ENCODE peak calls at places on chromosomes 5 and 9, in seven cellular contexts. One of them, this sample, is unnamed.
A peak's percentile ranks its signal among the peaks of the same experiment; 100 is the strongest.

GRCh38 chr5:121982089-121982488 is 20.3 kb downstream of the SRFBP1 start:
- DNase-seq in fibroblast of lung: no peak
- DNase-seq in frontal cortex: no peak
- DNase-seq in GOT3: no peak
- DNase-seq in left colon: no peak
- DNase-seq in DMS53: no peak
- DNase-seq in progenitor cell of endocrine pancreas: no peak
- DNase-seq in this sample: no peak

GRCh38 chr5:133969654-133970324 is 1.4 kb upstream of the C5orf15 start:
- DNase-seq in fibroblast of lung: peak; percentile 18
- DNase-seq in frontal cortex: peak; percentile 24
- DNase-seq in GOT3: no peak
- DNase-seq in left colon: no peak
- DNase-seq in DMS53: peak; percentile 67
- DNase-seq in progenitor cell of endocrine pancreas: no peak
- DNase-seq in this sample: peak; percentile 5

GRCh38 chr9:98255064-98255577 is 328 bp downstream of the TBC1D2 start:
- DNase-seq in fibroblast of lung: peak; percentile 63
- DNase-seq in frontal cortex: no peak
- DNase-seq in GOT3: no peak
- DNase-seq in left colon: no peak
- DNase-seq in DMS53: no peak
- DNase-seq in progenitor cell of endocrine pancreas: peak; percentile 14
- DNase-seq in this sample: no peak

GRCh38 chr5:110757118-110757729 is 18.4 kb downstream of the SLC25A46 start:
- DNase-seq in fibroblast of lung: peak; percentile 36
- DNase-seq in frontal cortex: no peak
- DNase-seq in GOT3: no peak
- DNase-seq in left colon: no peak
- DNase-seq in DMS53: peak; percentile 74
- DNase-seq in progenitor cell of endocrine pancreas: no peak
- DNase-seq in this sample: peak; percentile 20

GRCh38 chr5:67476995-67477394 is 280.4 kb upstream of the CD180 start:
- DNase-seq in fibroblast of lung: no peak
- DNase-seq in frontal cortex: no peak
- DNase-seq in GOT3: no peak
- DNase-seq in left colon: no peak
- DNase-seq in DMS53: no peak
- DNase-seq in progenitor cell of endocrine pancreas: no peak
- DNase-seq in this sample: no peak

GRCh38 chr5:40204157-40204556 is 475.6 kb upstream of the PTGER4 start:
- DNase-seq in fibroblast of lung: no peak
- DNase-seq in frontal cortex: no peak
- DNase-seq in GOT3: no peak
- DNase-seq in left colon: no peak
- DNase-seq in DMS53: no peak
- DNase-seq in progenitor cell of endocrine pancreas: no peak
- DNase-seq in this sample: no peak

GRCh38 chr9:38195737-38196161 is 126.7 kb upstream of the SHB start:
- DNase-seq in fibroblast of lung: no peak
- DNase-seq in frontal cortex: no peak
- DNase-seq in GOT3: no peak
- DNase-seq in left colon: no peak
- DNase-seq in DMS53: peak; percentile 26
- DNase-seq in progenitor cell of endocrine pancreas: no peak
- DNase-seq in this sample: no peak

GRCh38 chr5:122756263-122756911 is 18.5 kb upstream of the SNX2 start:
- DNase-seq in fibroblast of lung: peak; percentile 72
- DNase-seq in frontal cortex: no peak
- DNase-seq in GOT3: no peak
- DNase-seq in left colon: no peak
- DNase-seq in DMS53: no peak
- DNase-seq in progenitor cell of endocrine pancreas: no peak
- DNase-seq in this sample: no peak

GRCh38 chr9:100379862-100380261 is 27.1 kb upstream of the TEX10 start:
- DNase-seq in fibroblast of lung: peak; percentile 92
- DNase-seq in frontal cortex: no peak
- DNase-seq in GOT3: no peak
- DNase-seq in left colon: no peak
- DNase-seq in DMS53: no peak
- DNase-seq in progenitor cell of endocrine pancreas: no peak
- DNase-seq in this sample: no peak

GRCh38 chr5:155019601-155020226 is 6.2 kb downstream of the KIF4B start:
- DNase-seq in fibroblast of lung: no peak
- DNase-seq in frontal cortex: no peak
- DNase-seq in GOT3: no peak
- DNase-seq in left colon: no peak
- DNase-seq in DMS53: peak; percentile 56
- DNase-seq in progenitor cell of endocrine pancreas: no peak
- DNase-seq in this sample: no peak

GRCh38 chr5:169354921-169355320 is 54.0 kb upstream of the SLIT3 start:
- DNase-seq in fibroblast of lung: peak; percentile 44
- DNase-seq in frontal cortex: no peak
- DNase-seq in GOT3: no peak
- DNase-seq in left colon: no peak
- DNase-seq in DMS53: no peak
- DNase-seq in progenitor cell of endocrine pancreas: no peak
- DNase-seq in this sample: no peak

GRCh38 chr9:117180896-117181456 is 233.9 kb downstream of the ASTN2 start:
- DNase-seq in fibroblast of lung: no peak
- DNase-seq in frontal cortex: no peak
- DNase-seq in GOT3: no peak
- DNase-seq in left colon: no peak
- DNase-seq in DMS53: no peak
- DNase-seq in progenitor cell of endocrine pancreas: no peak
- DNase-seq in this sample: no peak

GRCh38 chr5:62568800-62569432 is 9.7 kb upstream of the LRRC70 start:
- DNase-seq in fibroblast of lung: peak; percentile 4
- DNase-seq in frontal cortex: no peak
- DNase-seq in GOT3: no peak
- DNase-seq in left colon: no peak
- DNase-seq in DMS53: no peak
- DNase-seq in progenitor cell of endocrine pancreas: no peak
- DNase-seq in this sample: no peak

GRCh38 chr5:107618233-107618632 is 52.5 kb downstream of the EFNA5 start:
- DNase-seq in fibroblast of lung: peak; percentile 45
- DNase-seq in frontal cortex: no peak
- DNase-seq in GOT3: no peak
- DNase-seq in left colon: no peak
- DNase-seq in DMS53: peak; percentile 54
- DNase-seq in progenitor cell of endocrine pancreas: no peak
- DNase-seq in this sample: no peak

GRCh38 chr9:69570091-69570451 is 102.1 kb downstream of the APBA1 start:
- DNase-seq in fibroblast of lung: no peak
- DNase-seq in frontal cortex: no peak
- DNase-seq in GOT3: no peak
- DNase-seq in left colon: no peak
- DNase-seq in DMS53: no peak
- DNase-seq in progenitor cell of endocrine pancreas: no peak
- DNase-seq in this sample: no peak

GRCh38 chr5:54702470-54702869 is 184.9 kb downstream of the SNX18 start:
- DNase-seq in fibroblast of lung: peak; percentile 19
- DNase-seq in frontal cortex: no peak
- DNase-seq in GOT3: no peak
- DNase-seq in left colon: no peak
- DNase-seq in DMS53: peak; percentile 27
- DNase-seq in progenitor cell of endocrine pancreas: no peak
- DNase-seq in this sample: no peak

GRCh38 chr5:80707645-80708044 is 52.9 kb upstream of the DHFR start:
- DNase-seq in fibroblast of lung: peak; percentile 33
- DNase-seq in frontal cortex: no peak
- DNase-seq in GOT3: no peak
- DNase-seq in left colon: no peak
- DNase-seq in DMS53: no peak
- DNase-seq in progenitor cell of endocrine pancreas: no peak
- DNase-seq in this sample: no peak